ENCODE peak calls at places on chromosomes 4 and X, in nine cellular contexts. I is fibroblast of lung; A is occipital lobe; Z is EL; T is NCI-H460; S is stimulated activated CD8-positive, alpha-beta memory T cell treated with anti-CD3 and anti-CD28 coated beads, Interleukin-7, amount 100 ng/mL, for 24 hours; V is WTC11; N is stimulated activated naive CD4-positive, alpha-beta T cell; P is activated effector memory CD4-positive, alpha-beta T cell treated with anti-CD3 and anti-CD28 coated beads, Interleukin-2, amount 50 U/mL, for 16 hours. K is an unnamed sample.

GRCh38 chr4:155248002-155248896 is 39.8 kb downstream of the NPY2R start:
- DNase-seq in I (no peak), A (no peak), Z (no peak), T (peak; percentile 36), S (no peak), V (peak; percentile 38), N (no peak), P (no peak), K (no peak)

GRCh38 chr4:6619466-6620255 is 20.8 kb upstream of the MRFAP1 start:
- DNase-seq in I (no peak), A (no peak), Z (no peak), T (no peak), S (no peak), V (no peak), N (no peak), P (no peak), K (no peak)

GRCh38 chr4:169707958-169708643 is 49.6 kb downstream of the HPF1 start:
- DNase-seq in I (peak; percentile 19), A (no peak), Z (no peak), T (no peak), S (no peak), V (no peak), N (no peak), P (no peak), K (no peak)

GRCh38 chrX:69096963-69097362 is 68.3 kb downstream of the PJA1 start:
- DNase-seq in I (no peak), A (no peak), Z (no peak), T (no peak), S (no peak), V (no peak), N (no peak), P (no peak), K (no peak)

GRCh38 chr4:10096201-10096975 is 20.2 kb downstream of the WDR1 start:
- DNase-seq in I (peak; percentile 96), A (peak; percentile 44), Z (peak; percentile 93), T (no peak), S (peak; percentile 70), V (no peak), N (peak; percentile 38), P (peak; percentile 91), K (peak; percentile 76)

GRCh38 chr4:111943796-111944203 is 201.5 kb upstream of the FAM241A start:
- DNase-seq in I (peak; percentile 40), A (no peak), Z (peak; percentile 49), T (peak; percentile 42), S (no peak), V (peak; percentile 62), N (no peak), P (no peak), K (no peak)

GRCh38 chr4:22458112-22458511 is 57.8 kb downstream of the ADGRA3 start:
- DNase-seq in I (no peak), A (no peak), Z (no peak), T (no peak), S (no peak), V (no peak), N (no peak), P (no peak), K (no peak)

GRCh38 chrX:35890699-35891098 is 28.8 kb upstream of the CFAP47 start:
- DNase-seq in I (peak; percentile 56), A (no peak), Z (peak; percentile 13), T (peak; percentile 80), S (no peak), V (peak; percentile 29), N (no peak), P (no peak), K (no peak)

GRCh38 chr4:89469930-89470375 is 162.4 kb upstream of the GPRIN3 start:
- DNase-seq in I (peak; percentile 97), A (no peak), Z (peak; percentile 91), T (peak; percentile 60), S (no peak), V (no peak), N (no peak), P (no peak), K (no peak)

GRCh38 chrX:47936224-47936939 is 67.4 kb downstream of the ZNF182 start:
- DNase-seq in I (peak; percentile 0), A (no peak), Z (no peak), T (no peak), S (no peak), V (peak; percentile 20), N (no peak), P (peak; percentile 63), K (peak; percentile 10)

GRCh38 chr4:156693557-156693956 is 278.0 kb downstream of the PDGFC start:
- DNase-seq in I (no peak), A (no peak), Z (no peak), T (no peak), S (no peak), V (no peak), N (no peak), P (no peak), K (no peak)

GRCh38 chr4:140736669-140737343 is 19.4 kb downstream of the TBC1D9 start:
- DNase-seq in I (no peak), A (no peak), Z (peak; percentile 15), T (no peak), S (no peak), V (no peak), N (no peak), P (no peak), K (no peak)

GRCh38 chrX:69618803-69619202 is 2.9 kb downstream of the EDA start:
- DNase-seq in I (peak; percentile 28), A (no peak), Z (peak; percentile 1), T (peak; percentile 38), S (no peak), V (peak; percentile 8), N (no peak), P (peak; percentile 52), K (no peak)

GRCh38 chr4:170884965-170885583 is 795.3 kb upstream of the AADAT start:
- DNase-seq in I (no peak), A (no peak), Z (no peak), T (no peak), S (no peak), V (no peak), N (no peak), P (no peak), K (no peak)

GRCh38 chrX:10744011-10744410 is 123.6 kb upstream of the MID1 start:
- DNase-seq in I (no peak), A (no peak), Z (no peak), T (no peak), S (no peak), V (no peak), N (no peak), P (no peak), K (no peak)

GRCh38 chr4:153764611-153765368 is 5.0 kb upstream of the RNF175 start:
- DNase-seq in I (peak; percentile 67), A (no peak), Z (no peak), T (no peak), S (no peak), V (no peak), N (no peak), P (no peak), K (no peak)

GRCh38 chrX:110212299-110212698 is 105.6 kb downstream of the AMMECR1 start:
- DNase-seq in I (no peak), A (no peak), Z (no peak), T (no peak), S (no peak), V (no peak), N (no peak), P (no peak), K (no peak)

GRCh38 chr4:7656244-7656800 is 221.6 kb upstream of the PSAPL1 start:
- DNase-seq in I (no peak), A (no peak), Z (no peak), T (no peak), S (no peak), V (no peak), N (no peak), P (no peak), K (no peak)

GRCh38 chr4:48939785-48940184 is 33.2 kb upstream of the OCIAD2 start:
- DNase-seq in I (peak; percentile 52), A (no peak), Z (peak; percentile 86), T (no peak), S (no peak), V (no peak), N (no peak), P (no peak), K (no peak)

GRCh38 chr4:47488706-47489105 is 3.6 kb downstream of the ATP10D start:
- DNase-seq in I (no peak), A (no peak), Z (no peak), T (no peak), S (no peak), V (no peak), N (no peak), P (no peak), K (no peak)

GRCh38 chr4:81663368-81663767 is 191.7 kb upstream of the RASGEF1B start:
- DNase-seq in I (peak; percentile 28), A (no peak), Z (no peak), T (no peak), S (no peak), V (no peak), N (no peak), P (no peak), K (no peak)

GRCh38 chr4:155433636-155434360 is 57.0 kb upstream of the MAP9 start:
- DNase-seq in I (peak; percentile 21), A (no peak), Z (peak; percentile 23), T (peak; percentile 8), S (no peak), V (no peak), N (no peak), P (no peak), K (no peak)

GRCh38 chrX:150363561-150364346 is 637 bp downstream of the MAMLD1 start:
- DNase-seq in I (peak; percentile 29), A (peak; percentile 7), Z (peak; percentile 45), T (no peak), S (no peak), V (peak; percentile 23), N (no peak), P (no peak), K (no peak)

GRCh38 chrX:150198776-150199175 is 164.3 kb upstream of the MAMLD1 start:
- DNase-seq in I (no peak), A (no peak), Z (peak; percentile 66), T (no peak), S (no peak), V (no peak), N (no peak), P (no peak), K (no peak)

GRCh38 chrX:133913658-133914388 is 71.6 kb downstream of the GPC3 start:
- DNase-seq in I (no peak), A (no peak), Z (no peak), T (no peak), S (no peak), V (no peak), N (no peak), P (no peak), K (no peak)

GRCh38 chr4:72302981-72303704 is 265.9 kb downstream of the ADAMTS3 start:
- DNase-seq in I (peak; percentile 50), A (peak; percentile 5), Z (peak; percentile 52), T (peak; percentile 39), S (no peak), V (peak; percentile 58), N (peak; percentile 14), P (peak; percentile 69), K (peak; percentile 54)

GRCh38 chr4:73869130-73870055 is at the start of gene CXCL1:
- DNase-seq in I (no peak), A (no peak), Z (peak; percentile 61), T (peak; percentile 91), S (no peak), V (peak; percentile 62), N (no peak), P (no peak), K (no peak)

GRCh38 chr4:119209077-119209476 is 3.4 kb upstream of the USP53 start:
- DNase-seq in I (peak; percentile 90), A (no peak), Z (peak; percentile 96), T (peak; percentile 83), S (peak; percentile 19), V (no peak), N (no peak), P (no peak), K (no peak)

GRCh38 chrX:28189011-28189410 is 207.8 kb upstream of the DCAF8L1 start:
- DNase-seq in I (peak; percentile 90), A (no peak), Z (no peak), T (no peak), S (no peak), V (no peak), N (no peak), P (no peak), K (no peak)

GRCh38 chr4:39730067-39730466 is 32.1 kb downstream of the UBE2K start:
- DNase-seq in I (no peak), A (no peak), Z (peak; percentile 46), T (no peak), S (no peak), V (no peak), N (no peak), P (no peak), K (no peak)

GRCh38 chrX:72714471-72714916 is 388 bp upstream of the PHKA1 start:
- DNase-seq in I (peak; percentile 88), A (peak; percentile 12), Z (peak; percentile 28), T (peak; percentile 56), S (no peak), V (peak; percentile 40), N (no peak), P (no peak), K (no peak)

K was measured in naive thymus-derived CD8-positive, alpha-beta T cell.